ENCODE peak calls at places on chromosomes 4 and X, in four cellular contexts. L, O, F and J are unnamed samples.

GRCh38 chr4:170591076-170591475 is 501.3 kb upstream of the AADAT start:
- DNase-seq in L (no peak), O (no peak), F (no peak), J (no peak)

GRCh38 chr4:8410066-8410600 is 30.4 kb downstream of the ACOX3 start:
- DNase-seq in L (no peak), O (no peak), F (no peak), J (no peak)

GRCh38 chr4:18214656-18215055 is 193.1 kb upstream of the LCORL start:
- DNase-seq in L (no peak), O (no peak), F (no peak), J (no peak)

GRCh38 chr4:85478576-85478975 is 3.6 kb downstream of the ARHGAP24 start:
- DNase-seq in L (no peak), O (no peak), F (no peak), J (no peak)

GRCh38 chrX:5991393-5991792 is 237.3 kb downstream of the NLGN4X start:
- DNase-seq in L (no peak), O (no peak), F (no peak), J (no peak)

GRCh38 chrX:13891367-13892146 is 74.7 kb upstream of the GPM6B start:
- DNase-seq in L (no peak), O (no peak), F (no peak), J (peak; percentile 85)

GRCh38 chrX:39202641-39203040 is 401.4 kb downstream of the MID1IP1 start:
- DNase-seq in L (no peak), O (no peak), F (no peak), J (no peak)

GRCh38 chrX:22952011-22952410 is 47.7 kb upstream of the DDX53 start:
- DNase-seq in L (no peak), O (no peak), F (peak; percentile 25), J (peak; percentile 52)

GRCh38 chr4:808860-809570 is 16.9 kb downstream of the CPLX1 start:
- DNase-seq in L (peak; percentile 48), O (no peak), F (no peak), J (no peak)

GRCh38 chrX:54786972-54787371 is 11.1 kb downstream of the ITIH6 start:
- DNase-seq in L (no peak), O (no peak), F (peak; percentile 0), J (peak; percentile 26)

GRCh38 chr4:86043755-86044592 is 315.9 kb downstream of the MAPK10 start:
- DNase-seq in L (no peak), O (peak; percentile 44), F (peak; percentile 49), J (peak; percentile 61)

GRCh38 chr4:176475091-176475490 is 155.3 kb downstream of the SPCS3 start:
- DNase-seq in L (no peak), O (no peak), F (no peak), J (no peak)

GRCh38 chr4:65510976-65511375 is 159.3 kb downstream of the EPHA5 start:
- DNase-seq in L (no peak), O (no peak), F (no peak), J (no peak)

GRCh38 chr4:38461342-38461741 is 202.7 kb upstream of the KLF3 start:
- DNase-seq in L (no peak), O (no peak), F (no peak), J (peak; percentile 14)

GRCh38 chrX:30275498-30275897 is 28.6 kb downstream of the MAGEB1 start:
- DNase-seq in L (no peak), O (no peak), F (peak; percentile 0), J (peak; percentile 53)

GRCh38 chr4:100366213-100366612 is 151.6 kb downstream of the EMCN start:
- DNase-seq in L (no peak), O (no peak), F (peak; percentile 32), J (peak; percentile 26)

GRCh38 chr4:69731261-69731660 is 29.2 kb downstream of the SULT1B1 start:
- DNase-seq in L (no peak), O (no peak), F (no peak), J (no peak)

GRCh38 chr4:150181536-150181935 is 103.3 kb downstream of the DCLK2 start:
- DNase-seq in L (no peak), O (peak; percentile 26), F (peak; percentile 33), J (peak; percentile 47)

GRCh38 chr4:168272488-168272887 is 46.1 kb downstream of the DDX60 start:
- DNase-seq in L (no peak), O (no peak), F (no peak), J (no peak)

GRCh38 chrX:39196192-39197102 is 395.2 kb downstream of the MID1IP1 start:
- DNase-seq in L (no peak), O (no peak), F (peak; percentile 61), J (no peak)

GRCh38 chr4:33060873-33061542 is 2340.8 kb downstream of the PCDH7 start:
- DNase-seq in L (no peak), O (peak; percentile 68), F (peak; percentile 84), J (peak; percentile 76)

GRCh38 chr4:57061395-57061794 is 48.8 kb downstream of the IGFBP7 start:
- DNase-seq in L (no peak), O (no peak), F (no peak), J (no peak)

GRCh38 chr4:65050786-65051185 is 619.5 kb downstream of the EPHA5 start:
- DNase-seq in L (no peak), O (no peak), F (no peak), J (no peak)

GRCh38 chr4:3792813-3793212 is 26.6 kb downstream of the ADRA2C start:
- DNase-seq in L (no peak), O (peak; percentile 63), F (no peak), J (peak; percentile 57)

GRCh38 chr4:182929296-182929695 is 12.1 kb upstream of the DCTD start:
- DNase-seq in L (no peak), O (no peak), F (no peak), J (no peak)

GRCh38 chr4:15587649-15588048 is 67.5 kb downstream of the FBXL5 start:
- DNase-seq in L (no peak), O (no peak), F (no peak), J (no peak)

GRCh38 chrX:69182818-69183375 is 17.6 kb upstream of the PJA1 start:
- DNase-seq in L (no peak), O (no peak), F (no peak), J (no peak)

GRCh38 chrX:104351173-104351769 is 96.5 kb upstream of the ESX1 start:
- DNase-seq in L (no peak), O (no peak), F (no peak), J (no peak)

GRCh38 chr4:77009511-77010120 is 60.1 kb downstream of the SEPTIN11 start:
- DNase-seq in L (no peak), O (no peak), F (no peak), J (no peak)

GRCh38 chrX:33987458-33987857 is 144.7 kb downstream of the FAM47A start:
- DNase-seq in L (no peak), O (no peak), F (no peak), J (no peak)

GRCh38 chr4:120156115-120156718 is 89.6 kb upstream of the MAD2L1 start:
- DNase-seq in L (no peak), O (peak; percentile 52), F (peak; percentile 56), J (peak; percentile 71)